ENCODE peak calls at places on chromosome 1, in nine cellular contexts. One of them, this sample, is unnamed.

GRCh38 chr1:240941706-240942370 is 329.9 kb upstream of the GREM2 start:
- DNase-seq in HepG2: no peak
- DNase-seq in HCT116: no peak
- DNase-seq in K562: no peak
- DNase-seq in SK-N-SH: no peak
- DNase-seq in A549: no peak
- DNase-seq in Panc1: no peak
- DNase-seq in GM12878: no peak
- DNase-seq in GM23338: no peak
- DNase-seq in this sample: no peak

GRCh38 chr1:207453710-207454045 is 450 bp upstream of the CR2 start:
- DNase-seq in GM12878: no peak
- DNase-seq in A549: no peak
- DNase-seq in K562: no peak
- DNase-seq in SK-N-SH: no peak
- DNase-seq in HepG2: no peak
- DNase-seq in Panc1: no peak
- DNase-seq in HCT116: no peak
- DNase-seq in GM23338: no peak
- DNase-seq in this sample: no peak

GRCh38 chr1:192477630-192478029 is 97.9 kb upstream of the RGS1 start:
- DNase-seq in SK-N-SH: peak
- DNase-seq in HepG2: peak
- DNase-seq in GM12878: peak
- DNase-seq in GM23338: peak
- DNase-seq in A549: peak
- DNase-seq in K562: no peak
- DNase-seq in HCT116: no peak
- DNase-seq in Panc1: no peak
- DNase-seq in this sample: no peak

GRCh38 chr1:29201595-29202051 is 19.9 kb upstream of the SRSF4 start:
- DNase-seq in GM23338: no peak
- DNase-seq in SK-N-SH: no peak
- DNase-seq in GM12878: no peak
- DNase-seq in HepG2: no peak
- DNase-seq in A549: no peak
- DNase-seq in HCT116: no peak
- DNase-seq in K562: no peak
- DNase-seq in Panc1: no peak
- DNase-seq in this sample: no peak

GRCh38 chr1:201385299-201385891 is 7.9 kb upstream of the TNNT2 start:
- DNase-seq in SK-N-SH: peak
- DNase-seq in GM12878: no peak
- DNase-seq in A549: peak
- DNase-seq in Panc1: no peak
- DNase-seq in GM23338: peak
- DNase-seq in HCT116: no peak
- DNase-seq in K562: peak
- DNase-seq in HepG2: peak
- DNase-seq in this sample: peak

GRCh38 chr1:233379869-233380438 is 52.4 kb downstream of the MAP3K21 start:
- DNase-seq in A549: no peak
- DNase-seq in K562: no peak
- DNase-seq in GM23338: no peak
- DNase-seq in Panc1: no peak
- DNase-seq in SK-N-SH: no peak
- DNase-seq in HepG2: no peak
- DNase-seq in GM12878: no peak
- DNase-seq in HCT116: no peak
- DNase-seq in this sample: no peak

GRCh38 chr1:204344665-204345064 is 15.1 kb downstream of the PLEKHA6 start:
- DNase-seq in K562: no peak
- DNase-seq in GM12878: no peak
- DNase-seq in A549: no peak
- DNase-seq in GM23338: no peak
- DNase-seq in HCT116: no peak
- DNase-seq in Panc1: no peak
- DNase-seq in HepG2: no peak
- DNase-seq in SK-N-SH: peak
- DNase-seq in this sample: no peak

GRCh38 chr1:180208264-180208663 is 21.8 kb upstream of the LHX4 start:
- DNase-seq in A549: no peak
- DNase-seq in GM12878: no peak
- DNase-seq in SK-N-SH: no peak
- DNase-seq in HepG2: no peak
- DNase-seq in Panc1: no peak
- DNase-seq in K562: no peak
- DNase-seq in HCT116: no peak
- DNase-seq in GM23338: no peak
- DNase-seq in this sample: peak

DNA sequence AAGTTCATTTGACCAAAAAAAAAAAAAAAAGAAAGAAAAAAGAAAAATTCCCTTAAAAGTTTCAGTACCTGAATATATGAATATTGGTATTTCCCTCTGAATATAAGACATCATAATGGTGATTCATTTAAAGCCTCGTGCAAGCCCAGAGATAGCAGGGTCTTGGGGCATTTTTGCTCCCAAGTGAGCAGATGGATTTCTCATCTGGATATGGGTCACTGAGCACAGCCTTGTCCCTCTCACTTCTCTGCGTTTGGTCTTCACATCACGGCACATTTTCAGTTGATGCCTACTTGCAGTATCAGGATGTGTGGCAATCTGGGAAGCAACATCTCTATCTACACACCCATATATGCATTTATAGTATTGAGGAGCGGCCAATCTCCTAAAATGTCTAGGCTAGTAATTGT is 12.7 kb downstream of the CD58 start:
- DNase-seq in GM12878: no peak
- DNase-seq in HCT116: no peak
- DNase-seq in K562: no peak
- DNase-seq in A549: no peak
- DNase-seq in SK-N-SH: no peak
- DNase-seq in Panc1: no peak
- DNase-seq in HepG2: no peak
- DNase-seq in GM23338: no peak
- DNase-seq in this sample: no peak
- TF ChIP-seq REST in GM12878: no peak
- TF ChIP-seq REST in HCT116: no peak
- TF ChIP-seq REST in K562: no peak
- TF ChIP-seq REST in A549: no peak
- TF ChIP-seq REST in SK-N-SH: no peak
- TF ChIP-seq REST in Panc1: no peak
- TF ChIP-seq REST in HepG2: no peak
- TF ChIP-seq REST in GM23338: no peak
- TF ChIP-seq REST in this sample: no peak

DNA sequence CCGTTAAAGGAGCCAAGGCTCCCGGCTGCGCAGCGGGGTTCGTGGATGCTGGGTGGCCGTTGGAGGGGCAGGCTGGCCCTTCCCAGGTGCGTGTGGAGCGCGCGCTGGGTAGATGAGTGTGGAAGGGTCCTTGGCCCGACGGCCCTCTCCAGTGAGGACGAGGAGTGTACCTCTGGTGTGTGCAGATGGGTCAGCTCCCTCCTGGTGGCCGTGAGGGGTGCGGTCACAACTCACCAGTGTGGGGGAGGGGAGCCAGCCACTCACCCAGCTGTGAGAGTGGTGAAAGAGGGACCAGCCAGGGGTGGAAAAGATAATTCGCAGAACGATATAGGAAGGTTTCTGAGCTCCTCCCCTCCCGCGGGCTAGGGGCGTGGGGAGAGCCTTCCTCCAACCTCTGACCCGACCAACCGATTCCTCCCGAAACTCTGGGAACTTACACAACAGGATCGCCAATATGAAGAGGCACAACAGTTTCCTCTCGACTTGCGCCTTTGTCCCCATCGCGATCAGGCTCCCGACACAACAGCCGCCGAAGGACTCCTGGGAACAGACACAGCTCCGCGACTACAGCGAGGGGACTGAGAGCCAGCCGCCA is at the start of gene F11R:
- DNase-seq in GM12878: no peak
- DNase-seq in HepG2: peak
- DNase-seq in K562: peak
- DNase-seq in A549: peak
- DNase-seq in SK-N-SH: peak
- DNase-seq in Panc1: no peak
- DNase-seq in GM23338: peak
- DNase-seq in HCT116: no peak
- DNase-seq in this sample: peak
- H3K4me3 ChIP-seq in GM12878: peak
- H3K4me3 ChIP-seq in HepG2: peak
- H3K4me3 ChIP-seq in K562: peak
- H3K4me3 ChIP-seq in A549: peak
- H3K4me3 ChIP-seq in SK-N-SH: peak
- H3K4me3 ChIP-seq in Panc1: peak
- H3K4me3 ChIP-seq in GM23338: peak
- H3K4me3 ChIP-seq in HCT116: peak
- H3K4me3 ChIP-seq in this sample: peak

GRCh38 chr1:25096307-25097150 is 135.8 kb downstream of the SYF2 start:
- DNase-seq in HepG2: no peak
- DNase-seq in K562: no peak
- DNase-seq in SK-N-SH: no peak
- DNase-seq in GM12878: no peak
- DNase-seq in GM23338: no peak
- DNase-seq in Panc1: no peak
- DNase-seq in A549: no peak
- DNase-seq in HCT116: no peak
- DNase-seq in this sample: no peak
- TF ChIP-seq REST in HepG2: no peak
- TF ChIP-seq REST in K562: no peak
- TF ChIP-seq REST in SK-N-SH: no peak
- TF ChIP-seq REST in GM12878: no peak
- TF ChIP-seq REST in GM23338: no peak
- TF ChIP-seq REST in Panc1: no peak
- TF ChIP-seq REST in A549: no peak
- TF ChIP-seq REST in HCT116: no peak
- TF ChIP-seq REST in this sample: no peak

DNA sequence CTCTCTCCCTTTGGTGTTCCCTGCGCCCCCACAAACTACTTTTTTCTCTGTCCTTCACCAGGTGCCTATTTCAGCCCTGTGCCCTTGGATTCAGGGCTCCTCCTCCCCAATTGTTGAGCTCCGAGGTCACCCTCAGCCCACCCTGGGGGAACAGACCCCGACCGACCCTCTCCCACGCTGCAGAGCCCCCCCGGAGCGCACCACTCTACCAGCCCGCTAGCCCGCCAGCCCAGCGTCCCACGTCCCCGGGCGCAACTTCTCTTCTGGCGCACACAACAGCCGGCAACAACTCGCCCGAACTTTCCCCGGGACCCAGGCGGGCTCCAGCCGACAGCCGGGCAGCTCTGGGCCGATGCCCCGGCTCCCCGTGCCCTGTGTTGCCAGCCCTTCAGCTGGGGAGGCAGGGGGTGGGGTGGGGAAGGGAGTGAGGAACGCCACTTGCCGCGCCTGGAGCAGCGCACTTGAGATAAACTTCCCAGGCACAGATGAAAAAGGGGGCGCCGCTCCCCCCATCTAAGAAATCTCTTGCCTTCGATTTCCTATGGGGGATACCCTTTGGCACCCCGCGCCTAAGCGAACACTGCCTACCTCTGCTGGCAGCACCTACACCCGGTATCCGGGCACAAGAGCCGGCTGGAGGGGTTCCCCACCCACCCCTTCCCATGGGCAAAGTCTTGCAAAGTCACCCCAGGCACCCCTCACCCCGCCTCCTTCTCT is 983 bp downstream of the CASZ1 start:
- DNase-seq in HCT116: no peak
- DNase-seq in GM12878: no peak
- DNase-seq in HepG2: no peak
- DNase-seq in Panc1: no peak
- DNase-seq in K562: no peak
- DNase-seq in GM23338: peak
- DNase-seq in SK-N-SH: peak
- DNase-seq in A549: no peak
- DNase-seq in this sample: no peak
- H3K4me3 ChIP-seq in HCT116: peak
- H3K4me3 ChIP-seq in GM12878: peak
- H3K4me3 ChIP-seq in HepG2: peak
- H3K4me3 ChIP-seq in Panc1: peak
- H3K4me3 ChIP-seq in K562: no peak
- H3K4me3 ChIP-seq in GM23338: peak
- H3K4me3 ChIP-seq in SK-N-SH: peak
- H3K4me3 ChIP-seq in A549: peak
- H3K4me3 ChIP-seq in this sample: peak

GRCh38 chr1:77757066-77757584 is 2.5 kb downstream of the USP33 start:
- DNase-seq in A549: no peak
- DNase-seq in Panc1: no peak
- DNase-seq in HCT116: no peak
- DNase-seq in K562: no peak
- DNase-seq in GM23338: no peak
- DNase-seq in SK-N-SH: no peak
- DNase-seq in HepG2: no peak
- DNase-seq in GM12878: no peak
- DNase-seq in this sample: no peak
- TF ChIP-seq REST in A549: no peak
- TF ChIP-seq REST in Panc1: no peak
- TF ChIP-seq REST in HCT116: no peak
- TF ChIP-seq REST in K562: no peak
- TF ChIP-seq REST in GM23338: no peak
- TF ChIP-seq REST in SK-N-SH: no peak
- TF ChIP-seq REST in HepG2: no peak
- TF ChIP-seq REST in GM12878: no peak
- TF ChIP-seq REST in this sample: no peak

GRCh38 chr1:48470506-48470905 is 1.5 kb downstream of the SPATA6 start:
- DNase-seq in A549: no peak
- DNase-seq in GM23338: peak
- DNase-seq in SK-N-SH: no peak
- DNase-seq in HCT116: no peak
- DNase-seq in GM12878: no peak
- DNase-seq in HepG2: no peak
- DNase-seq in K562: no peak
- DNase-seq in Panc1: peak
- DNase-seq in this sample: no peak
- H3K4me3 ChIP-seq in A549: no peak
- H3K4me3 ChIP-seq in GM23338: peak
- H3K4me3 ChIP-seq in SK-N-SH: no peak
- H3K4me3 ChIP-seq in HCT116: no peak
- H3K4me3 ChIP-seq in GM12878: no peak
- H3K4me3 ChIP-seq in HepG2: no peak
- H3K4me3 ChIP-seq in K562: no peak
- H3K4me3 ChIP-seq in Panc1: peak
- H3K4me3 ChIP-seq in this sample: no peak

GRCh38 chr1:212970085-212970484 is 19.7 kb downstream of the VASH2 start:
- DNase-seq in HCT116: no peak
- DNase-seq in GM12878: no peak
- DNase-seq in K562: no peak
- DNase-seq in A549: no peak
- DNase-seq in Panc1: no peak
- DNase-seq in HepG2: no peak
- DNase-seq in SK-N-SH: no peak
- DNase-seq in GM23338: no peak
- DNase-seq in this sample: no peak
- TF ChIP-seq REST in HCT116: no peak
- TF ChIP-seq REST in GM12878: no peak
- TF ChIP-seq REST in K562: no peak
- TF ChIP-seq REST in A549: no peak
- TF ChIP-seq REST in Panc1: no peak
- TF ChIP-seq REST in HepG2: no peak
- TF ChIP-seq REST in SK-N-SH: no peak
- TF ChIP-seq REST in GM23338: no peak
- TF ChIP-seq REST in this sample: no peak

GRCh38 chr1:46687910-46688509 is 16.4 kb downstream of the TEX38 start:
- DNase-seq in HCT116: no peak
- DNase-seq in GM12878: no peak
- DNase-seq in A549: no peak
- DNase-seq in SK-N-SH: no peak
- DNase-seq in K562: no peak
- DNase-seq in HepG2: no peak
- DNase-seq in GM23338: no peak
- DNase-seq in Panc1: no peak
- DNase-seq in this sample: no peak
- H3K4me3 ChIP-seq in HCT116: no peak
- H3K4me3 ChIP-seq in GM12878: no peak
- H3K4me3 ChIP-seq in A549: no peak
- H3K4me3 ChIP-seq in SK-N-SH: no peak
- H3K4me3 ChIP-seq in K562: no peak
- H3K4me3 ChIP-seq in HepG2: no peak
- H3K4me3 ChIP-seq in GM23338: no peak
- H3K4me3 ChIP-seq in Panc1: no peak
- H3K4me3 ChIP-seq in this sample: no peak